ENCODE peak calls at places on chromosome X, in four cellular contexts. U, F, L and D are unnamed samples.
A peak's percentile ranks its signal among the peaks of the same experiment; 100 is the strongest.

GRCh38 chrX:24347871-24348270 is 12.6 kb upstream of the SUPT20HL1 start:
- DNase-seq in U (no peak), F (no peak), L (peak; percentile 60), D (no peak)

GRCh38 chrX:119682019-119682989 is 10.7 kb downstream of the SEPTIN6 start:
- DNase-seq in U (peak; percentile 73), F (peak; percentile 74), L (no peak), D (peak; percentile 74)

GRCh38 chrX:73943572-73943899 is 360.4 kb upstream of the ZCCHC13 start:
- DNase-seq in U (no peak), F (peak; percentile 7), L (no peak), D (no peak)

GRCh38 chrX:68252664-68253063 is 180.6 kb downstream of the OPHN1 start:
- DNase-seq in U (no peak), F (no peak), L (no peak), D (no peak)

GRCh38 chrX:106726485-106727437 is at the start of gene RNF128:
- DNase-seq in U (no peak), F (no peak), L (peak; percentile 83), D (peak; percentile 9)

GRCh38 chrX:80511969-80512760 is 91.9 kb downstream of the TENT5D start:
- DNase-seq in U (no peak), F (no peak), L (peak; percentile 3), D (peak; percentile 10)

GRCh38 chrX:134246282-134246681 is 9.3 kb downstream of the CCDC160 start:
- DNase-seq in U (no peak), F (no peak), L (peak; percentile 49), D (peak; percentile 15)

GRCh38 chrX:11215191-11215921 is 77.9 kb upstream of the AMELX start:
- DNase-seq in U (no peak), F (no peak), L (peak; percentile 27), D (no peak)

GRCh38 chrX:154411981-154412340 is 622 bp downstream of the TAFAZZIN start:
- DNase-seq in U (no peak), F (peak; percentile 66), L (peak; percentile 80), D (peak; percentile 34)

GRCh38 chrX:15269618-15270521 is at the start of gene ASB9:
- DNase-seq in U (no peak), F (peak; percentile 7), L (no peak), D (no peak)

GRCh38 chrX:84729809-84730208 is 227.6 kb upstream of the HDX start:
- DNase-seq in U (peak; percentile 5), F (peak; percentile 3), L (peak; percentile 58), D (peak; percentile 78)

GRCh38 chrX:70134116-70134477 is 850 bp downstream of the IGBP1 start:
- DNase-seq in U (no peak), F (no peak), L (peak; percentile 29), D (no peak)

GRCh38 chrX:130699618-130700017 is 203.4 kb downstream of the ENOX2 start:
- DNase-seq in U (no peak), F (no peak), L (no peak), D (no peak)

GRCh38 chrX:135596495-135596894 is 76.0 kb downstream of the INTS6L start:
- DNase-seq in U (no peak), F (peak; percentile 47), L (peak; percentile 69), D (peak; percentile 34)

GRCh38 chrX:135295238-135295943 is 13.9 kb upstream of the ETDC start:
- DNase-seq in U (peak; percentile 9), F (no peak), L (peak; percentile 81), D (peak; percentile 79)

GRCh38 chrX:121307441-121307840 is 260.0 kb downstream of the GLUD2 start:
- DNase-seq in U (peak; percentile 63), F (no peak), L (no peak), D (peak; percentile 84)

GRCh38 chrX:20089845-20090244 is 26.9 kb downstream of the MAP7D2 start:
- DNase-seq in U (no peak), F (no peak), L (no peak), D (no peak)

GRCh38 chrX:111868726-111869638 is 7.0 kb upstream of the TRPC5OS start:
- DNase-seq in U (peak; percentile 40), F (no peak), L (peak; percentile 66), D (peak; percentile 60)

GRCh38 chrX:64192673-64193072 is 12.8 kb downstream of the AMER1 start:
- DNase-seq in U (no peak), F (no peak), L (no peak), D (no peak)

GRCh38 chrX:63686878-63687714 is 97.9 kb downstream of the ARHGEF9 start:
- DNase-seq in U (peak; percentile 20), F (peak; percentile 19), L (peak; percentile 51), D (peak; percentile 52)

GRCh38 chrX:23737413-23737812 is 5.7 kb downstream of the ACOT9 start:
- DNase-seq in U (no peak), F (no peak), L (no peak), D (no peak)

GRCh38 chrX:152821145-152821765 is 9.3 kb downstream of the CETN2 start:
- DNase-seq in U (no peak), F (peak; percentile 31), L (peak; percentile 72), D (peak; percentile 21)

GRCh38 chrX:53284684-53285447 is 3.5 kb upstream of the IQSEC2 start:
- DNase-seq in U (peak; percentile 8), F (peak; percentile 46), L (peak; percentile 71), D (peak; percentile 38)

GRCh38 chrX:77009691-77010090 is 437.5 kb upstream of the FGF16 start:
- DNase-seq in U (no peak), F (no peak), L (no peak), D (no peak)

GRCh38 chrX:77003530-77003929 is 443.7 kb upstream of the FGF16 start:
- DNase-seq in U (no peak), F (no peak), L (no peak), D (no peak)

GRCh38 chrX:77003956-77004355 is 443.2 kb upstream of the FGF16 start:
- DNase-seq in U (no peak), F (peak; percentile 20), L (no peak), D (no peak)
- H3K4me3 ChIP-seq in U (no peak overlapping the region), F (no peak overlapping the region), L (no peak overlapping the region), D (no peak overlapping the region)

GRCh38 chrX:7116081-7116480 is 31.4 kb upstream of the STS start:
- DNase-seq in U (no peak), F (no peak), L (no peak), D (no peak)

GRCh38 chrX:7111518-7111917 is 36.0 kb upstream of the STS start:
- DNase-seq in U (no peak), F (no peak), L (no peak), D (no peak)

GRCh38 chrX:7117587-7117986 is 29.9 kb upstream of the STS start:
- DNase-seq in U (no peak), F (no peak), L (no peak), D (peak; percentile 23)

GRCh38 chrX:7112071-7112470 is 35.4 kb upstream of the STS start:
- DNase-seq in U (no peak), F (no peak), L (no peak), D (no peak)

GRCh38 chrX:7115557-7115956 is 32.0 kb upstream of the STS start:
- DNase-seq in U (peak; percentile 87), F (no peak), L (no peak), D (no peak)
- H3K79me2 ChIP-seq in U (peaks cover 33% of the 10 kb centered on the region), F (peaks cover 96% of the 10 kb centered on the region), L (peaks cover 5% of the 10 kb centered on the region), D (peaks cover 10% of the 10 kb centered on the region)

GRCh38 chrX:17559728-17560379 is 177.4 kb upstream of the SCML1 start:
- DNase-seq in U (no peak), F (no peak), L (peak; percentile 26), D (no peak)
- H3K9ac ChIP-seq in U (no peak overlapping the region), F (no peak overlapping the region), L (no peak overlapping the region), D (no peak overlapping the region)

GRCh38 chrX:47574609-47575325 is 7.5 kb upstream of the TIMP1 start:
- DNase-seq in U (no peak), F (no peak), L (no peak), D (no peak)
- H3K4me3 ChIP-seq in U (no peak overlapping the region), F (no peak overlapping the region), L (peak overlapping the region; percentile 50), D (no peak overlapping the region)

GRCh38 chrX:46757052-46757451 is 1.9 kb downstream of the SLC9A7 start:
- DNase-seq in U (no peak), F (no peak), L (no peak), D (no peak)
- H3K79me2 ChIP-seq in U (peaks cover 67% of the 10 kb centered on the region), F (no peaks in the 10 kb centered on the region), L (no peaks in the 10 kb centered on the region), D (no peaks in the 10 kb centered on the region)

DNA sequence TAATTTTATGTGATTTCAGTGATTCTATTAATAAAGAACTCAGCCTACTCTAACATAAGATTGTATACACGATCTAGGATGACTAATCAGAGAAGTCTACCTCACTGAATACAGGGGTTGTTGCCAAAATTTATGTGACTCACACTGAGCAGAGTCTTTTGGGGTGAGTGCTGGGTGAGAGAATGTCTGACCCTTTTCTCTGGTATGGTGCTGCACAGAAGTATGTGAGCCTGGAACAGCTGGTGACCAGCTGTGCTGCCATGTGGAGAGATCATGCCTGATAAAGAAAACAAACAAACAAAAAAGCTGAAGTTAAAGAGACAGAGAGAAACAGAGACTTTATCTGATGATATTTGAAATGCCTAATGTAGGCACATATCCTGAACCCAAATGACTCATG is 618.1 kb upstream of the GRIA3 start:
- DNase-seq in U (no peak), F (no peak), L (no peak), D (no peak)
- H3K9ac ChIP-seq in U (no peak overlapping the region), F (no peak overlapping the region), L (no peak overlapping the region), D (no peak overlapping the region)

GRCh38 chrX:155998116-155998515 is 620 bp downstream of the IL9R start:
- DNase-seq in U (no peak), F (no peak), L (no peak), D (no peak)
- H3K4me3 ChIP-seq in U (no peak overlapping the region), F (no peak overlapping the region), L (no peak overlapping the region), D (no peak overlapping the region)

DNA sequence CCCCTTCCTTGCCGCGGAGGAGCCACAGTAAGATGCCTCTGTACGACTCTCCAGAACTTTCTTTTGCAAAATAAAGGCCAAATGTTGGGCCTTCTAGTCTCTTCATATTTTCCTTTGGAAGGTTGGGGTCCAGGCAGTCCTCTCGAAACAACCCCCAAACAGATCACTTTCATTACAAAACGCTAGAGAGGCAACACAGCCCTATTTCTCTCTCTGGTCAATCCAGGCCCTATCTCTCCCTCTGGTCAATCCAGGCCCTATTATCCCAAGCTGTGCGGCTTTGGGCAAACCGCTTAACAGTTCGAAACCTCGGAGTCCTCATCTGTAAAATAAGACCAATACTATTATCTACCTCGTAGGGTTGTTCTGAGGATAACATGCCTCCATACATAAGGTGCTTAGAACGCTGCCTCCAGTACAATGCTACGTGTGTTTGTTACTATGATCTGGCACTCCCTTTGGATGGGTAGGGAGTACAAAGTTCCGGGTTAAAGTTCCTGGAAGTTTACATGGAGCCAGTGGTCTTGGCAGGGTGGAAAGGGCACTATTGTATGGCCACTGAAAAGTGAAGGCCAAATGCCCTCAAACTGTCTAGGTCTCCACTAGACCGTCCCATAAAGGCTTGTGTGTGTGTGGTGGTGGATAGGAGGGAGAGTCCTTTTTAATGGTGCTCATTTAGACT is 75.4 kb upstream of the BCOR start:
- DNase-seq in U (no peak), F (no peak), L (no peak), D (no peak)
- H3K79me2 ChIP-seq in U (peaks cover 23% of the 10 kb centered on the region), F (peaks cover 19% of the 10 kb centered on the region), L (peaks cover 18% of the 10 kb centered on the region), D (peaks cover 38% of the 10 kb centered on the region)

GRCh38 chrX:115147220-115147619 is 42.0 kb upstream of the RBMXL3 start:
- DNase-seq in U (no peak), F (no peak), L (no peak), D (peak; percentile 7)
- H3K9ac ChIP-seq in U (no peak overlapping the region), F (no peak overlapping the region), L (no peak overlapping the region), D (no peak overlapping the region)

DNA sequence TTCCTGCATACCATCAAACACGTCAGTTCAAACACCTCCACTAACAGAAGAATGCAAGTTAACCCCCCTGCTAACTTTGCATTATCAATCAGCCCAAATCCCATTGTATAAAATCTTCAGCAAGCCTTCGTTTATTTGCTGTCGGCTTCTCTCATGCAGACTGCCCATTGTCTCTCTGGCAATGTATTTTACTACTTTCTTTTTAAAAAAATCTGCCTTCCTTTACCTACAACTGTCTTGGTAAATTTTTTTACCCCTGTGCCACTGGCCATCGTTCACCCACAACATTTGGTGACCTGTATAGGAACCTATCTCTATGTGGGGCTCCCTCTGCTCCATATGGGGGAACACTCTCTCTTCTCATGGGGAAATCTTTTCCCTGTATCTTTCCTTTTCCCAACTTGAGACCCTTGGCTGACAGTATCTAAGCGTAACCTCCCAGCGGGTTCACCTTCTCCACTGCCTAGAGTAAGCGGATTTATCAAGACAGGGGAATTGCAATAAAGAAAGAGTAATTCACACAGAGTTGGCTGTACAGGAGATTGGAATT is 244.6 kb downstream of the CPXCR1 start:
- DNase-seq in U (no peak), F (no peak), L (peak; percentile 46), D (no peak)
- H3K4me3 ChIP-seq in U (no peak overlapping the region), F (no peak overlapping the region), L (peak overlapping the region; percentile 8), D (no peak overlapping the region)